ENCODE peak calls at places on chromosomes 2 and 18, in four cellular contexts. One of them, this sample, is unnamed.

GRCh38 chr2:133503323-133503722 is 64.9 kb downstream of the NCKAP5 start:
- DNase-seq in GM12878: peak
- DNase-seq in HepG2: no peak
- DNase-seq in K562: no peak
- DNase-seq in this sample: no peak

GRCh38 chr2:68157002-68157401 is 686 bp upstream of the PNO1 start:
- DNase-seq in HepG2: no peak
- DNase-seq in GM12878: no peak
- DNase-seq in K562: no peak
- DNase-seq in this sample: peak

GRCh38 chr2:40240067-40240466 is 211.8 kb downstream of the SLC8A1 start:
- DNase-seq in K562: no peak
- DNase-seq in GM12878: no peak
- DNase-seq in HepG2: no peak
- DNase-seq in this sample: no peak

GRCh38 chr2:34003795-34004194 is 404.7 kb upstream of the FAM98A start:
- DNase-seq in GM12878: no peak
- DNase-seq in K562: no peak
- DNase-seq in HepG2: no peak
- DNase-seq in this sample: no peak

GRCh38 chr18:31512203-31512764 is 14.3 kb downstream of the DSG2 start:
- DNase-seq in HepG2: peak
- DNase-seq in K562: no peak
- DNase-seq in GM12878: no peak
- DNase-seq in this sample: no peak

GRCh38 chr2:12711339-12711738 is 5.4 kb upstream of the TRIB2 start:
- DNase-seq in GM12878: no peak
- DNase-seq in K562: no peak
- DNase-seq in HepG2: no peak
- DNase-seq in this sample: no peak

GRCh38 chr2:127569274-127570065 is 34.0 kb downstream of the MYO7B start:
- DNase-seq in K562: no peak
- DNase-seq in HepG2: no peak
- DNase-seq in GM12878: no peak
- DNase-seq in this sample: no peak

GRCh38 chr18:12029786-12030571 is 48.7 kb downstream of the IMPA2 start:
- DNase-seq in GM12878: no peak
- DNase-seq in HepG2: no peak
- DNase-seq in K562: no peak
- DNase-seq in this sample: no peak

GRCh38 chr2:164617466-164617865 is 3.8 kb downstream of the GRB14 start:
- DNase-seq in GM12878: no peak
- DNase-seq in K562: no peak
- DNase-seq in HepG2: no peak
- DNase-seq in this sample: no peak

GRCh38 chr18:63236990-63237389 is 82.6 kb downstream of the BCL2 start:
- DNase-seq in K562: no peak
- DNase-seq in HepG2: no peak
- DNase-seq in GM12878: no peak
- DNase-seq in this sample: peak

GRCh38 chr2:191927991-191928390 is 81.1 kb upstream of the CAVIN2 start:
- DNase-seq in GM12878: no peak
- DNase-seq in K562: no peak
- DNase-seq in HepG2: no peak
- DNase-seq in this sample: no peak
- TF ChIP-seq REST in GM12878: no peak
- TF ChIP-seq REST in K562: no peak
- TF ChIP-seq REST in HepG2: no peak
- TF ChIP-seq REST in this sample: no peak

DNA sequence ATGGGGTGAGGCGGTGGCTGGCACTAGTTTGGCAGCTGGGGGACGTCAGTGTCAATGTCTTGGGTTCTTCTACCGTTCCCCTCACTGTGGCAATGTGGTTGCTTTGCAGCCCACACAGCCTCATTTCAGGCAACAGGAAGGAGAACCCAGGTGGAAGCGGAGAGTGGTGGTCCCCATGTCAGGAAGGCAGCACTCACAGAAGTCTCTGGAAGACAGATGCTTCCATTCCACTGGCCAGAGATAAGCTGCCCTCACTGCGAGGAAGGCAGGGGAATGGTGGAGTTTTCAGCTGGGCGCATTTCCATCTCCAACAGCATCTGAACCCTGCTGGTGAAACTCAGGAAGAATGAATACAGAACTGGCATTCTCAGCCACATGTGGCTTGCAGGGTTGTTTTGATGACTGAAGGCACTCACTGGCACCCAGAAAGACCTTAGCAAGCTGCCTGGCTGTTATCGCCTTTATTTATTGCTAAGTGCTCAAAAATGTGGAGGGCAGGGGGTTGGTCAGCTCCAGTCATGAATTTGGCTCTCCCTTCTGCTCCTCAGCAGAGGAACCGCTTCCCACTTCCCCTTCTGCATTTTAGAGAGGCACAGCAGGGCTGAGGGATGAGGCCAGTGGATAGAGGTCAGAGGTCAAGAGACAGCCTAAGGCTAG is 19.4 kb downstream of the KCNIP3 start:
- DNase-seq in HepG2: no peak
- DNase-seq in K562: no peak
- DNase-seq in GM12878: no peak
- DNase-seq in this sample: no peak
- TF ChIP-seq CREB1 in HepG2: no peak
- TF ChIP-seq CREB1 in K562: no peak
- TF ChIP-seq CREB1 in GM12878: no peak
- TF ChIP-seq CREB1 in this sample: no peak

DNA sequence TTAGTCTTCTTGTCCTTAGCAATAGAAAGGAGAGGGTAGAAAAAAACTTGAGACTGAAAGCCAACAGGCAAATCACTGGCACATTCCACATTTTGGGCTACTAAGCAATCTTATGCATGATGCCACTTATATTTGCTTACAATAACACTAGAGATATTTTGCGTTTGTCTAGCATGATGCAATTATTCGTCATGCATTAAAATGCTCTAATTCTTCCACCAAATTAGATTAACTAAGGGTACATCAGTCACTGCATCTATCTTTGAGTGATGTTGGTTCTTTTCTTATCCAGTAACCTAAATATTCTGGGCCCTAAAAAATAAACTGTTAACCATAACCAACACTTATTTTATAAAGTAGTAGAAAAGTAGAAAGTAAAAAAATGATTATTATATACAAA is 1311.7 kb upstream of the CDH2 start:
- DNase-seq in HepG2: no peak
- DNase-seq in GM12878: no peak
- DNase-seq in K562: no peak
- DNase-seq in this sample: no peak
- TF ChIP-seq POLR2AphosphoS5 in HepG2: no peak
- TF ChIP-seq POLR2AphosphoS5 in GM12878: no peak
- TF ChIP-seq POLR2AphosphoS5 in K562: no peak
- TF ChIP-seq POLR2AphosphoS5 in this sample: no peak

DNA sequence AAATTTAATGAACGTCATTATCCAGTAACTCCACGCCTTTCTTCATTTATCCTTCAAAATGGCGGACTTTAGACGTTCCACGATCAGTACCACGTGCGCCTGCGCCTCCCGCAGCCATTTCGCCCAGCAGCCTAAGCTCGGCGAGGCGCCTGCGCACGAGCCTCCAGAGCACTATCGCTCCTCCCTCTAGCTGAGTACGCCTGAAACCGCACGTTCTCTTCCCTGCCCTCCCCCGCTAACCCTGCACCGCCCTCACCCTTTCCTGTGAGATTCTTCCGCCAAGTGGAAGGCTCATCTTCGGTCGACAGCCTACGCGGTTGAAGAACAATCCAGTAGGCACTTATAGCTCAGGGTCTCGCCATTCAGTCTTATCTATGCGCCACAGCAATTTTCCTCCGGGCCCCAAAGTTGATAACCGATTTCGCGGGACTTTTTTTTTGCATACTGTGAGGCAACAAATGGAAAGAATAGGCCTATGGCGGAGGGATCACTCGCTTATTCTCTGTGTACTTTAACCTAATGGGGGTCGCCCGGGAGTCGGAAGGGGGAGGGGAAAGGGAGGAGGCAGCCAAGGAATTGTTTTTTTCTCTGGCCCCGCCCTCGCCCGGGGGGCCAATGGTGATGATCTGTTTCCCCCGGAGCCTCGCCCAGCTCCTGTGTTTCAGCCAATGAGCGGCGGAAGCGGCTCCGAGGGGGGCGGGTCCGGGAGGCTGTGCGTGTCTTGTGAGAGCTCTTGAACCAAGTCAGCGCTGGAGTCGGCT is at the start of gene KDM3A:
- DNase-seq in K562: peak
- DNase-seq in HepG2: peak
- DNase-seq in GM12878: peak
- DNase-seq in this sample: peak
- TF ChIP-seq REST in K562: peak
- TF ChIP-seq REST in HepG2: no peak
- TF ChIP-seq REST in GM12878: no peak
- TF ChIP-seq REST in this sample: no peak

GRCh38 chr2:46798998-46799698 is 116.5 kb downstream of the MCFD2 start:
- DNase-seq in HepG2: no peak
- DNase-seq in K562: no peak
- DNase-seq in GM12878: no peak
- DNase-seq in this sample: no peak

GRCh38 chr2:46794693-46795317 is 120.8 kb downstream of the MCFD2 start:
- DNase-seq in GM12878: no peak
- DNase-seq in HepG2: no peak
- DNase-seq in K562: no peak
- DNase-seq in this sample: no peak

GRCh38 chr2:46798041-46798440 is 117.6 kb downstream of the MCFD2 start:
- DNase-seq in HepG2: no peak
- DNase-seq in GM12878: no peak
- DNase-seq in K562: no peak
- DNase-seq in this sample: no peak

GRCh38 chr2:46796031-46796430 is 119.6 kb downstream of the MCFD2 start:
- DNase-seq in HepG2: no peak
- DNase-seq in K562: no peak
- DNase-seq in GM12878: no peak
- DNase-seq in this sample: no peak

DNA sequence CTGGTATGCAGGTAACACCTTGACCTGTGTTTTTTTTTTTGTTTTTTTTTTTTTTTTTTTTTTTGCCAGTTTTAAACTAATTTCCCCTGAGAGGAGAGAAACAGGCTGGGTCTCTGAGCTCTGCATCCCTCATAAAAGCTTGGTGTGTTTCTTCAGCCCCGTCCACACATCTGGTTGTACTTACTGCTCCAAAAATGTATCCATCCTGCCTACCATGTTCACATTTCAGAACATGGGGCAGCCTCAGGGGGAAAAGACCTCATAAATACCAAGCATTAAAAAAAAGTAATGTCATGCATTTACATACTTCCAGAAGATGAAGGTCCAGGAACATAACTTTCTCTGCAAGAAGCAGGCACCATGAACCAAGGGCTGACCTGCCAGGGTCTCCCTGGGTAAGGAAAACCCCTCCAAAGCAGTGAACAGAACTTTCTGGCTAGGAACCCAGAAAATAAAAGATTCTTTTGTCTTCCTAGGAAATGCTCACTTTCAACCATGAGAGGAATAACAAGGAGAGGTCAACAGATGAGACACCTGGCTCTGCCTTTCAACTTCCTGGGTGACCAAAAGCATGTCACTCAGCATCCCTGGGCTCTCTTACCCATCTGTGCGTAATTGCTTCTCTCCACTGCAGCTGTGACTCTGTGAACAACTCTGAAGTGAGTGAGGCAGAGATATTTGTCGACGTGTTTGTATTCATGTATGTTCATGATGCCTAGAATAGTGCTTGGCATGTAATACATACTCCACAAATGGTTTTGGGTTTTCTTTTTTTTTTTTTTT is 118.6 kb downstream of the MCFD2 start:
- DNase-seq in GM12878: no peak
- DNase-seq in K562: no peak
- DNase-seq in HepG2: no peak
- DNase-seq in this sample: no peak
- TF ChIP-seq CREB1 in GM12878: no peak
- TF ChIP-seq CREB1 in K562: no peak
- TF ChIP-seq CREB1 in HepG2: no peak
- TF ChIP-seq CREB1 in this sample: no peak

GRCh38 chr2:108565778-108566375 is 31.6 kb downstream of the LIMS1 start:
- DNase-seq in HepG2: no peak
- DNase-seq in GM12878: no peak
- DNase-seq in K562: no peak
- DNase-seq in this sample: no peak
- TF ChIP-seq POLR2AphosphoS5 in HepG2: no peak
- TF ChIP-seq POLR2AphosphoS5 in GM12878: no peak
- TF ChIP-seq POLR2AphosphoS5 in K562: no peak
- TF ChIP-seq POLR2AphosphoS5 in this sample: no peak

DNA sequence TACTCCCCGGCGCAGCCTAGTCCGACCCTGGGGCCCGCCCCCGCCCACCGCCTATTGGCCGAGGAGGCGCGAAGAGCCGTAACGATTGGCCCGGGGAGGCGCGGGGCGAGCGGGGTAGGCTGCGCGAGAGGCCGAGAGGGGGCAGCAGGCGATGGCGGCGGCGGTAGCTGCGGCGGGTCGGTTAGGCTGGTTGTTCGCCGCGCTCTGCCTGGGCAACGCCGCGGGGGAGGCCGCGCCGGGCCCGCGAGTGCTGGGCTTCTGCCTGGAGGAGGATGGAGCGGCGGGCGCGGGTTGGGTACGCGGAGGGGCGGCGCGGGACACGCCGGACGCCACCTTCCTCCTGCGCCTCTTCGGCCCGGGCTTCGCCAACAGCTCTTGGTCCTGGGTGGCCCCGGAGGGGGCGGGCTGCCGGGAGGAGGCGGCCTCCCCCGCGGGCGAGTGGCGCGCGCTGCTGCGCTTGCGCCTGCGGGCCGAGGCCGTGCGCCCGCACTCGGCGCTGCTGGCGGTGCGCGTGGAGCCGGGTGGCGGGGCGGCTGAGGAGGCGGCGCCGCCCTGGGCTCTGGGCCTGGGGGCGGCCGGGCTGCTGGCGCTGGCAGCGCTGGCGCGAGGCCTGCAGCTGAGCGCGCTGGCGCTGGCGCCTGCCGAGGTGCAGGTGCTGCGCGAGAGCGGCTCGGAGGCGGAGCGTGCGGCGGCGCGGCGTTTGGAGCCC is at the start of gene CNNM3:
- DNase-seq in GM12878: no peak
- DNase-seq in HepG2: peak
- DNase-seq in K562: peak
- DNase-seq in this sample: peak
- TF ChIP-seq REST in GM12878: no peak
- TF ChIP-seq REST in HepG2: peak
- TF ChIP-seq REST in K562: peak
- TF ChIP-seq REST in this sample: no peak